ENCODE peak calls at places on chromosomes 3 and 15, in nine cellular contexts. D is CD8-positive, alpha-beta T cell; L is GM23338; C is HepG2; Z is IMR-90; O is stomach; I is suprapubic skin; N is fibroblast of lung; M is heart left ventricle. Y is an unnamed sample.

GRCh38 chr3:23264413-23264812 is 61.3 kb downstream of the UBE2E2 start:
- DNase-seq in D (no peak), C (no peak), O (no peak), I (no peak), M (no peak), Z (peak; percentile 80), L (no peak), N (peak; percentile 57), Y (no peak)

GRCh38 chr3:42503251-42503924 is 945 bp downstream of the VIPR1 start:
- DNase-seq in Z (no peak), M (no peak), C (no peak), D (no peak), N (no peak), O (peak; percentile 23), L (no peak), I (peak; percentile 16), Y (no peak)

GRCh38 chr15:89101302-89102191 is 13.3 kb downstream of the ABHD2 start:
- DNase-seq in C (peak; percentile 45), N (peak; percentile 95), M (peak; percentile 77), Z (peak; percentile 100), D (no peak), O (peak; percentile 68), L (no peak), I (no peak), Y (no peak)

GRCh38 chr3:69462022-69462825 is 76.3 kb upstream of the FRMD4B start:
- DNase-seq in L (no peak), N (no peak), Z (no peak), I (no peak), D (no peak), O (no peak), M (no peak), C (no peak), Y (no peak)

GRCh38 chr15:74208901-74209559 is 6.4 kb upstream of the STRA6 start:
- DNase-seq in M (no peak), D (no peak), Z (peak; percentile 48), L (peak; percentile 79), C (peak; percentile 60), N (no peak), O (no peak), I (no peak), Y (no peak)

GRCh38 chr3:108380128-108380795 is 83.9 kb downstream of the HHLA2 start:
- DNase-seq in N (no peak), D (no peak), Z (no peak), M (no peak), I (no peak), C (no peak), O (no peak), L (no peak), Y (no peak)

GRCh38 chr15:55535436-55535835 is 27.4 kb upstream of the DNAAF4 start:
- DNase-seq in L (no peak), Z (no peak), D (no peak), N (no peak), O (no peak), C (no peak), I (peak; percentile 40), M (no peak), Y (no peak)

GRCh38 chr3:122415104-122415744 is 638 bp downstream of the WDR5B start:
- DNase-seq in O (peak; percentile 57), L (peak; percentile 80), D (peak; percentile 65), I (no peak), Z (peak; percentile 55), N (peak; percentile 36), M (no peak), C (peak; percentile 25), Y (peak; percentile 25)

GRCh38 chr3:11944052-11944673 is 60.0 kb upstream of the SYN2 start:
- DNase-seq in D (no peak), N (peak; percentile 14), I (no peak), Z (peak; percentile 10), M (no peak), O (peak; percentile 28), C (peak; percentile 37), L (peak; percentile 90), Y (no peak)

GRCh38 chr3:150110097-150110496 is 139.4 kb upstream of the PFN2 start:
- DNase-seq in L (no peak), N (no peak), I (no peak), M (no peak), O (no peak), D (no peak), C (peak; percentile 9), Z (no peak), Y (no peak)

GRCh38 chr3:123289336-123290106 is 87.8 kb downstream of the SEC22A start:
- DNase-seq in L (no peak), N (no peak), C (no peak), Z (no peak), I (no peak), O (peak; percentile 16), M (no peak), D (no peak), Y (no peak)

GRCh38 chr15:41888662-41889253 is 5.1 kb downstream of the SPTBN5 start:
- DNase-seq in L (no peak), I (no peak), M (peak; percentile 19), N (no peak), D (peak; percentile 20), O (no peak), C (no peak), Z (no peak), Y (no peak)

GRCh38 chr15:38945551-38946298 is 381.1 kb upstream of the RASGRP1 start:
- DNase-seq in I (no peak), C (no peak), M (no peak), Z (no peak), L (no peak), D (no peak), N (no peak), O (no peak), Y (no peak)

GRCh38 chr3:67401911-67402310 is 252.5 kb downstream of the SUCLG2 start:
- DNase-seq in M (no peak), L (no peak), N (peak; percentile 17), D (no peak), O (no peak), I (no peak), C (peak; percentile 3), Z (no peak), Y (no peak)

GRCh38 chr3:184417619-184418327 is 37.9 kb downstream of the CHRD start:
- DNase-seq in D (peak; percentile 75), Z (peak; percentile 51), O (peak; percentile 80), M (peak; percentile 73), I (peak; percentile 85), L (peak; percentile 86), C (peak; percentile 56), N (peak; percentile 57), Y (peak; percentile 57)

GRCh38 chr3:72247645-72248388 is 462.9 kb upstream of the PROK2 start:
- DNase-seq in D (no peak), O (peak; percentile 79), L (no peak), C (no peak), Z (no peak), I (no peak), M (peak; percentile 51), N (no peak), Y (no peak)

GRCh38 chr3:5002174-5002870 is 23.1 kb downstream of the BHLHE40 start:
- DNase-seq in M (no peak), O (no peak), C (no peak), Z (no peak), D (peak; percentile 82), I (peak; percentile 49), L (no peak), N (no peak), Y (no peak)

DNA sequence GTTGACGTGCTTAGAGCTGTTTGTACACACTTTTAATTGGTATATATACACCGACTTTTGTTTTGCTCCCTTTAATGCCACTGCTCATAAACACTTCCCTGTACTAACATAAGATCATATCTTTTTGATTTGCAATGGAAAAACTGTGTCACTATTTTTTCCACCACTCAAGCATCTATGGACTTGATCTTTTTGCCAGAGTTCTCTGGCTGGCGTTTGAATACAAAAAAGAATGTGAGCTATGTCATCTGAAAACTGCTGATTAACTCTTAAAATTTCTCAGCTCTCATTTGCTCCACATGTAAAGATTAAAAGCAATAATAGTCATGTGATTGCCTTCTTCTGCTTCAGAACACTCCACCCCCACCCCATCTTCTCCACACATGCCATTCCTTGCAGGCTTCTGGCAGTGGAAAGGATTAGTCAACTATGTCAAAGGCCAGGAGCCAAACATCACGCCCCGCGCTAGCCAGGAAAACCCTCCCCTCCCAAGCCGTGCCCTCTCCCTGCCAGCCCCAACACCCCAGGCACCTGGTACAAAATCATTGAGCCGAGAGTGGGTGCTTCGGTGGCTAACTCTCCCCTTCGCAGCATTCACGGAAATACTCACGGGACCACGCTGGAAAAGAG is 123.4 kb upstream of the MEF2A start:
- DNase-seq in N (peak; percentile 97), M (peak; percentile 89), C (no peak), I (no peak), Z (peak; percentile 90), D (no peak), L (no peak), O (peak; percentile 71), Y (peak; percentile 23)
- H3K4me1 ChIP-seq in N (peaks cover 14% of the 10 kb centered on the region), M (peaks cover 5% of the 10 kb centered on the region), C (peaks cover 32% of the 10 kb centered on the region), I (peaks cover 39% of the 10 kb centered on the region), Z (peaks cover 14% of the 10 kb centered on the region), D (peaks cover 84% of the 10 kb centered on the region), L (peaks cover 10% of the 10 kb centered on the region), O (peaks cover 34% of the 10 kb centered on the region), Y (no peaks in the 10 kb centered on the region)

DNA sequence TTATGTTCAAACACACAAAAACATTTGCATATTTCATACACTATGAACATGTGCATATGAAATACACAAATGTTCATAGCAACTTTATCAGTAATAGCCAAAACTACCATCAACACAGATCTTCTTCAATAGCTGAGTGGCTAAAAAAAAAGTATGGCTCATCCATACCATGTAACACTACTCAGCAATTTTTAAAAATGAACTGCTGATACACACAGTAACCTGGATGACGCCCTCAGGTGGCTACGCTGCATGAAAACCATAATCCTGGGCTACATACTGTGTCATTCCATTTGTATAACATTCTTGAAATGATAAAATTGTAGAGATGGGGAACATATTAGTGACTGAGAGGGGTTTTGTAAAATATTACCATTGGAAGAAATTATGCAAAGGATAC is 243.6 kb downstream of the MAGI1 start:
- DNase-seq in M (no peak), O (no peak), C (no peak), I (no peak), D (no peak), N (no peak), Z (no peak), L (no peak), Y (no peak)
- H3K27ac ChIP-seq in M (no peak overlapping the region), O (no peak overlapping the region), C (no peak overlapping the region), I (no peak overlapping the region), D (no peak overlapping the region), N (no peak overlapping the region), Z (no peak overlapping the region), L (no peak overlapping the region), Y (no peak overlapping the region)

GRCh38 chr3:13238687-13239466 is 165.6 kb upstream of the IQSEC1 start:
- DNase-seq in M (no peak), D (no peak), I (no peak), C (no peak), N (no peak), Z (no peak), L (no peak), O (no peak), Y (no peak)
- H3K4me1 ChIP-seq in M (no peaks in the 10 kb centered on the region), D (peaks cover 21% of the 10 kb centered on the region), I (peaks cover 13% of the 10 kb centered on the region), C (peaks cover 12% of the 10 kb centered on the region), N (no peaks in the 10 kb centered on the region), Z (no peaks in the 10 kb centered on the region), L (peaks cover 11% of the 10 kb centered on the region), O (peaks cover 9% of the 10 kb centered on the region), Y (peaks cover 8% of the 10 kb centered on the region)

GRCh38 chr15:83783227-83783626 is 129.3 kb downstream of the ADAMTSL3 start:
- DNase-seq in C (no peak), N (no peak), L (no peak), Z (no peak), D (no peak), M (no peak), I (no peak), O (no peak), Y (no peak)

GRCh38 chr15:83786336-83786735 is 132.4 kb downstream of the ADAMTSL3 start:
- DNase-seq in Z (no peak), D (no peak), I (no peak), O (no peak), C (no peak), M (no peak), L (no peak), N (no peak), Y (no peak)

GRCh38 chr15:83784975-83785374 is 131.1 kb downstream of the ADAMTSL3 start:
- DNase-seq in N (peak; percentile 21), Z (peak; percentile 46), O (no peak), I (no peak), L (no peak), M (no peak), D (no peak), C (no peak), Y (no peak)
- H3K27ac ChIP-seq in N (no peak overlapping the region), Z (no peak overlapping the region), O (no peak overlapping the region), I (no peak overlapping the region), L (no peak overlapping the region), M (no peak overlapping the region), D (no peak overlapping the region), C (no peak overlapping the region), Y (no peak overlapping the region)

Y was measured in naive thymus-derived CD4-positive, alpha-beta T cell.